ENCODE peak calls at places on chromosomes 4 and X, in seven cellular contexts. Q is stomach, E is esophagus muscularis mucosa, R is prostate gland, P is adrenal gland, L is ovary, A is upper lobe of left lung. N is an unnamed sample.

GRCh38 chr4:138952405-138952804 is 63.2 kb upstream of the NOCT start:
- DNase-seq in Q (no peak), E (no peak), R (no peak), P (no peak), L (no peak), A (no peak), N (peak)

GRCh38 chrX:46811101-46811500 is 25.7 kb upstream of the RP2 start:
- DNase-seq in Q (no peak), E (no peak), R (no peak), P (no peak), L (no peak), A (no peak), N (no peak)

GRCh38 chr4:158050942-158051341 is 121.9 kb downstream of the GASK1B start:
- DNase-seq in Q (no peak), E (no peak), R (no peak), P (no peak), L (no peak), A (no peak), N (no peak)

GRCh38 chrX:49838374-49838773 is 9.3 kb downstream of the PAGE4 start:
- DNase-seq in Q (peak), E (no peak), R (no peak), P (peak), L (no peak), A (no peak), N (no peak)

GRCh38 chrX:125742811-125743210 is 423.1 kb downstream of the TEX13C start:
- DNase-seq in Q (no peak), E (no peak), R (no peak), P (no peak), L (no peak), A (no peak), N (no peak)

GRCh38 chr4:87851955-87852354 is 19.2 kb downstream of the MEPE start:
- DNase-seq in Q (no peak), E (no peak), R (no peak), P (no peak), L (no peak), A (no peak), N (no peak)

GRCh38 chr4:155659168-155659567 is 7.5 kb upstream of the GUCY1A1 start:
- DNase-seq in Q (no peak), E (no peak), R (no peak), P (no peak), L (no peak), A (no peak), N (no peak)

GRCh38 chr4:147312376-147313046 is 168.4 kb upstream of the EDNRA start:
- DNase-seq in Q (no peak), E (no peak), R (peak), P (no peak), L (no peak), A (no peak), N (no peak)

GRCh38 chrX:118226060-118226428 is 109.4 kb upstream of the KLHL13 start:
- DNase-seq in Q (no peak), E (no peak), R (no peak), P (no peak), L (no peak), A (no peak), N (no peak)

GRCh38 chr4:147518846-147519767 is 38.2 kb downstream of the EDNRA start:
- DNase-seq in Q (peak), E (no peak), R (peak), P (peak), L (peak), A (no peak), N (no peak)

GRCh38 chrX:67555578-67556203 is 11.9 kb downstream of the AR start:
- DNase-seq in Q (peak), E (no peak), R (no peak), P (peak), L (no peak), A (no peak), N (peak)

GRCh38 chr4:119299221-119300071 is 22.5 kb downstream of the FABP2 start:
- DNase-seq in Q (no peak), E (no peak), R (no peak), P (no peak), L (no peak), A (no peak), N (no peak)

GRCh38 chr4:140645614-140646412 is 77.1 kb upstream of the UCP1 start:
- DNase-seq in Q (no peak), E (peak), R (no peak), P (no peak), L (peak), A (peak), N (no peak)

GRCh38 chr4:5800496-5800895 is 89.5 kb downstream of the EVC start:
- DNase-seq in Q (no peak), E (no peak), R (no peak), P (no peak), L (no peak), A (no peak), N (no peak)

GRCh38 chr4:152374606-152375285 is 161.1 kb downstream of the FBXW7 start:
- DNase-seq in Q (no peak), E (no peak), R (no peak), P (no peak), L (no peak), A (no peak), N (no peak)

GRCh38 chrX:108696690-108697089 is 39.7 kb downstream of the IRS4 start:
- DNase-seq in Q (no peak), E (no peak), R (no peak), P (no peak), L (no peak), A (no peak), N (no peak)

GRCh38 chr4:142846729-142847606 is 867 bp upstream of the INPP4B start:
- DNase-seq in Q (peak), E (no peak), R (peak), P (peak), L (peak), A (peak), N (no peak)

GRCh38 chr4:118279920-118280432 is 72.8 kb downstream of the PRSS12 start:
- DNase-seq in Q (no peak), E (no peak), R (no peak), P (no peak), L (no peak), A (no peak), N (no peak)

GRCh38 chr4:153488006-153488718 is 22.0 kb downstream of the TMEM131L start:
- DNase-seq in Q (no peak), E (peak), R (no peak), P (no peak), L (no peak), A (peak), N (no peak)

GRCh38 chr4:18106620-18107019 is 85.1 kb upstream of the LCORL start:
- DNase-seq in Q (peak), E (no peak), R (no peak), P (no peak), L (no peak), A (no peak), N (no peak)

GRCh38 chrX:25017667-25018247 is 2.0 kb upstream of the ARX start:
- DNase-seq in Q (no peak), E (no peak), R (no peak), P (no peak), L (peak), A (peak), N (no peak)

GRCh38 chrX:2875798-2876399 is 47.2 kb downstream of the GYG2 start:
- DNase-seq in Q (no peak), E (no peak), R (no peak), P (no peak), L (no peak), A (no peak), N (peak)

GRCh38 chrX:142804085-142804484 is 221.6 kb upstream of the SPANXN4 start:
- DNase-seq in Q (no peak), E (no peak), R (no peak), P (no peak), L (no peak), A (no peak), N (peak)

GRCh38 chr4:116561717-116562116 is 523.7 kb downstream of the TRAM1L1 start:
- DNase-seq in Q (no peak), E (no peak), R (no peak), P (no peak), L (no peak), A (no peak), N (no peak)

GRCh38 chrX:39752820-39753219 is 344.9 kb downstream of the BCOR start:
- DNase-seq in Q (peak), E (no peak), R (peak), P (peak), L (peak), A (no peak), N (no peak)

GRCh38 chr4:177485528-177485927 is 43.3 kb upstream of the AGA start:
- DNase-seq in Q (no peak), E (no peak), R (no peak), P (no peak), L (no peak), A (no peak), N (no peak)

GRCh38 chr4:9989918-9990635 is 31.2 kb downstream of the SLC2A9 start:
- DNase-seq in Q (no peak), E (peak), R (no peak), P (no peak), L (no peak), A (no peak), N (no peak)

DNA sequence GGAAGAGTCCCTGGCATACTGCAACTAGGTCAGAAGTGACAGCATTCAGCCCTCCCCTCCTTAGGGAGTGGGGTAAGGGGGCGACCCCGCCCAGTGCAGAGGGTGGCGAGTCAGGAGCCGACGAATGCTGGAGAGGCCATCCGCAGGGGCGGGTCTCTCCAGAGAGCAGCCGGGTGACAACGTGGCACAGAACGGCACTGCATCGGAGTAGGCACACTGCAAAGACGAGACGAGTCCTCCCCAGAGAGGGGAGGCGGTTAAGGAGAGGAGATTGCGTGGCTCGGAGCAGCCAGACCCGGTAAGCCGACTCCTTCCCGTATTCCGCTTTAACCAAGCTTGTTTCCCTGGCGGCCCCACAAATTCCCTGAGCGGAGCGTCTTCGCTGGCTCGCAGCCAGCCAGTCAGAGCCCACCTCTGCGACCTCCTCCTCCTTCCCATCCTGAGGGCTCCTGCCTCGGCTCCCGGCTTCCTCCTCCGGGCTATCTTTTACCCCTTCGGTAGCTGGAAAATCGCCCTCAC is 54.9 kb downstream of the LINC00632 start:
- DNase-seq in Q (no peak), E (no peak), R (no peak), P (peak), L (peak), A (peak), N (peak)
- TF ChIP-seq POLR2A in Q (no peak), E (no peak), R (no peak), P (no peak), L (no peak), A (no peak), N (peak)

DNA sequence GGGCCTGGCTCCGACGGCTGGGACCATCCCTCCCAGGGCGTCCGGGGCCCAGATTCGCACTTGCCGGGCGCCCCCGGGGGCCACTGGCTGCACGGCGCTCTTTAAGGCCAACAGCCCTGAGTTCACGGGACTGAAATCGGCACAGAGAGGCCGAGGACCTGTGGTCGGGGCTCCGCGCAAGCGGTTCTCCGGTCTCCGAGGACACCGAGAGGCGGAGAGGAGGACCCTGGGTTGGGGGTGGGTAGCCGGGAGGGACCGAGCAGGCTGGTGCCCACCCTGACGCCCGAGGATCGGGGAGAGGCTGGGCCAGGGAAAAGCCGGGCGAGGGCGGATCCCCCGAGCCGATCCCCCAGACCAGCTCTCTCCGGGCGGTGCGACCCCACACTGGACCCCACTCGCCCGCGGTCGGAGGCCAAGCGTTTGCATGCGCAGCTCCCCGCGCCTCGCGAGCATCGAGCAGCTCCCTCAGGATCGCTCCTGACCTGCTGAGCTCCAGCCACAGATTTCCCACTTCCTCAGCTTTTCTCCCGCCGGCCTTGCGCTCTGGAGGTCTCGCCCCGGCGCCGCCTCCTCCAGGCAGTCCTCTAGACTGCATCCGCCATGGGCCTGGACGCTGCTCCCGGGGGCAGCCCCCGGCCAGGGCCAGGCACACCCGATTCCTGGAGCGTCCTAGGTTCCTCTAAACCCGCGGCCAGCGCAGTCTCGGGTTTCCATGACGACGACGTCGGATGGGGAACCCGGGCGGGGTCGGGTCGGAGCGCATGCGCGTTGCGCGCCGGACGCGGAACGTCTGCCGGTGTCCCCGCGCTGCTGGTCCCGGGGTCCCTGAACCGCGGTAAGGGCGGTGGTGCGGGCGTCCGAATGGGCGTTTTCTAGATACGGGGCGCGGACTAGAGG is 17.6 kb upstream of the NAT8L start:
- DNase-seq in Q (peak), E (no peak), R (no peak), P (peak), L (peak), A (peak), N (peak)
- TF ChIP-seq POLR2A in Q (no peak), E (no peak), R (no peak), P (peak), L (no peak), A (no peak), N (peak)

GRCh38 chr4:37977471-37978452 is 17.6 kb downstream of the PTTG2 start:
- DNase-seq in Q (peak), E (no peak), R (peak), P (peak), L (peak), A (peak), N (peak)
- TF ChIP-seq POLR2A in Q (no peak), E (no peak), R (no peak), P (peak), L (peak), A (peak), N (no peak)

DNA sequence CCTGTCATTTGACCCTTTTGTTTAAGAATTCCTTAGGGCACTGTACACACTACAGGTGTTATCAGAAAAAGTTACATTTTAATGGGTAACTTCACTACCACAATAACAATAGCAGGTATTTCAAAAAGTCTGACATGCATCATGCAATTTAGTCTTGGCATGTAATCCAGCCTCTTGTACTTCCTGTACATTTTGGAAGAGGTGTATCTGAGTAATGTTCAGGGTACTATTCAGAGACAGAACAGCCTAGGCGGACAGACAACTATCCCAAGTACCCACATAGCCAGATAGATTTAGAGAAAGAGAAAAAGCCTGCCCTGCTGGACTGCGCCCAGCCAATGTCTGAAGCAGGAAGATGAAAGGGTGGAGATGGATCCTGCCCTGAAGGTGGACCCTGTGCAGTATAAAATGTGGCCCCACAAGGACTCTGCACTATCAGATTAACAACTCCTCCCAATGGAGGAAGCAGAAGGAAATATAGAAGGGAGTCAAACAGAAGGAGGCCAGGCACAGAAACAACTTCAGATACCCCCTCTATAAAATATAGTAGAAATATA is 8.5 kb downstream of the UGT2B7 start:
- DNase-seq in Q (no peak), E (no peak), R (no peak), P (no peak), L (no peak), A (no peak), N (no peak)
- TF ChIP-seq POLR2A in Q (no peak), E (no peak), R (no peak), P (no peak), L (no peak), A (no peak), N (no peak)

DNA sequence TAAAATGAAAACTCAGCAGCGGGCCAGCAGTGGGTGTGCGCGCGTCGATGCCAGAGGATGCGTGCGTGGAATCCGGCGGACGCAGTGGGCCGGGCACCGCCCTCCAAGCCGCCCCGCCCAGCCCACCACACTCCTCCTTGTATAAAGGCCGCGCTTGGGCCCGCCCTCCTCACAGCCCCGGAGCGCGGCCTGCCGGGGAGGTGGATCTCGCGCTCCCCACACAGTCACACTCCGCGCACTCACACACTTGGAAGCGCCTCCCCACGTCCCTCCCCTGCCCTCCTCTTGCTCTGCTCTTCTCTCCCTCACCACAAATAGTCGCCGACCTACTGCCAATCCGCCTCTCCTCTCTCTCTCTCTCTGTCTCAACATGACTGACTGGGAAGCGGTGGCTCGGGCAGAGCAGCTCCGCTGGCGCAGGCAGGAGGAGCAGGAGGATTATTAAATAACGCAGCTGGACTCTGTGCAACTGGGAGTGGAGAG is at the start of gene CCSER1:
- DNase-seq in Q (peak), E (peak), R (peak), P (peak), L (peak), A (peak), N (no peak)
- TF ChIP-seq POLR2A in Q (peak), E (peak), R (peak), P (peak), L (peak), A (peak), N (no peak)

GRCh38 chr4:183444953-183445543 is 612 bp downstream of the CDKN2AIP start:
- DNase-seq in Q (peak), E (no peak), R (peak), P (peak), L (peak), A (peak), N (no peak)

GRCh38 chr4:183441276-183441675 is 3.2 kb upstream of the CDKN2AIP start:
- DNase-seq in Q (no peak), E (no peak), R (peak), P (no peak), L (no peak), A (no peak), N (no peak)

GRCh38 chr4:183443609-183444148 is 757 bp upstream of the CDKN2AIP start:
- DNase-seq in Q (no peak), E (peak), R (peak), P (peak), L (no peak), A (no peak), N (no peak)

GRCh38 chr4:183447646-183448045 is 3.2 kb downstream of the CDKN2AIP start:
- DNase-seq in Q (no peak), E (no peak), R (no peak), P (no peak), L (no peak), A (no peak), N (no peak)

GRCh38 chr4:183444149-183444952 is at the start of gene CDKN2AIP:
- DNase-seq in Q (peak), E (peak), R (peak), P (peak), L (peak), A (peak), N (peak)
- TF ChIP-seq POLR2A in Q (no peak), E (peak), R (peak), P (peak), L (peak), A (peak), N (peak)

GRCh38 chr4:13484749-13485345 is 707 bp upstream of the RAB28 start:
- DNase-seq in Q (no peak), E (no peak), R (no peak), P (no peak), L (no peak), A (no peak), N (peak)

GRCh38 chr4:13483142-13484044 is 747 bp downstream of the RAB28 start:
- DNase-seq in Q (peak), E (peak), R (peak), P (peak), L (peak), A (no peak), N (peak)

GRCh38 chr4:13481569-13481968 is 2.6 kb downstream of the RAB28 start:
- DNase-seq in Q (no peak), E (no peak), R (no peak), P (no peak), L (no peak), A (no peak), N (no peak)

GRCh38 chr4:13478707-13479106 is 5.4 kb downstream of the RAB28 start:
- DNase-seq in Q (no peak), E (no peak), R (no peak), P (no peak), L (no peak), A (no peak), N (no peak)

GRCh38 chr4:13484045-13484748 is at the start of gene RAB28:
- DNase-seq in Q (peak), E (peak), R (peak), P (peak), L (peak), A (peak), N (peak)
- TF ChIP-seq POLR2A in Q (no peak), E (peak), R (peak), P (peak), L (peak), A (peak), N (peak)